ENCODE peak calls at places on chromosomes 7 and 10, in ten cellular contexts. O is heart left ventricle, W is IMR-90, S is vagina, K is A549, U is prostate gland, X is stomach, R is body of pancreas, Y is HCT116, T is esophagus squamous epithelium. C is an unnamed sample.
A peak's percentile ranks its signal among the peaks of the same experiment; 100 is the strongest.

GRCh38 chr7:11228515-11228914 is 254.8 kb downstream of the PHF14 start:
- DNase-seq in T (no peak), O (peak; percentile 71), S (no peak), R (peak; percentile 87), U (peak; percentile 79), K (no peak), X (peak; percentile 79), Y (no peak), W (no peak), C (peak; percentile 52)

GRCh38 chr7:110119883-110120581 is 970.9 kb upstream of the LRRN3 start:
- DNase-seq in R (no peak), S (no peak), U (no peak), O (no peak), Y (peak; percentile 13), W (peak; percentile 18), K (peak; percentile 8), T (no peak), X (no peak), C (no peak)

GRCh38 chr10:77837248-77837924 is 89.2 kb downstream of the DLG5 start:
- DNase-seq in Y (no peak), R (no peak), W (peak; percentile 78), S (no peak), O (no peak), T (no peak), U (no peak), K (peak; percentile 47), X (peak; percentile 31), C (no peak)

GRCh38 chr10:122186822-122187810 is 84.0 kb upstream of the BTBD16 start:
- DNase-seq in R (no peak), S (no peak), U (no peak), X (no peak), O (no peak), Y (no peak), K (no peak), W (peak; percentile 34), T (no peak), C (no peak)

GRCh38 chr7:106313456-106313891 is 28.7 kb upstream of the NAMPT start:
- DNase-seq in K (peak; percentile 16), Y (no peak), T (no peak), U (peak; percentile 31), S (no peak), R (no peak), X (no peak), O (no peak), W (peak; percentile 73), C (no peak)

GRCh38 chr10:65719790-65720189 is 1206.0 kb upstream of the LRRTM3 start:
- DNase-seq in S (no peak), X (no peak), U (no peak), T (no peak), K (no peak), Y (no peak), W (no peak), O (no peak), R (no peak), C (no peak)

GRCh38 chr10:48605264-48605615 is 367 bp upstream of the ARHGAP22 start:
- DNase-seq in K (no peak), X (no peak), R (no peak), Y (no peak), W (peak; percentile 16), S (no peak), T (no peak), O (no peak), U (no peak), C (no peak)

GRCh38 chr10:77156406-77156879 is 481.2 kb downstream of the KCNMA1 start:
- DNase-seq in T (no peak), W (peak; percentile 75), Y (no peak), O (no peak), U (no peak), S (no peak), R (no peak), K (peak; percentile 60), X (no peak), C (no peak)

GRCh38 chr10:97685395-97685958 is 1.6 kb downstream of the AVPI1 start:
- DNase-seq in X (peak; percentile 55), S (no peak), W (peak; percentile 58), K (peak; percentile 79), R (peak; percentile 56), T (no peak), Y (peak; percentile 31), U (no peak), O (no peak), C (no peak)

GRCh38 chr7:101435461-101436225 is 73.0 kb downstream of the COL26A1 start:
- DNase-seq in K (no peak), O (no peak), T (no peak), S (no peak), X (no peak), R (no peak), U (no peak), W (no peak), Y (no peak), C (no peak)

GRCh38 chr7:437293-438280 is 82.1 kb downstream of the PDGFA start:
- DNase-seq in X (no peak), U (no peak), K (no peak), R (no peak), S (no peak), O (no peak), W (no peak), Y (no peak), T (no peak), C (no peak)

GRCh38 chr10:110530131-110530831 is 32.6 kb downstream of the DUSP5 start:
- DNase-seq in R (peak; percentile 61), Y (peak; percentile 73), X (no peak), U (peak; percentile 17), W (no peak), S (peak; percentile 76), T (no peak), O (peak; percentile 74), K (peak; percentile 88), C (peak; percentile 66)

GRCh38 chr10:104925232-104925851 is 284.3 kb downstream of the SORCS3 start:
- DNase-seq in W (no peak), S (no peak), U (peak; percentile 9), K (peak; percentile 56), X (peak; percentile 42), O (no peak), T (no peak), R (peak; percentile 43), Y (peak; percentile 66), C (no peak)

GRCh38 chr10:65903620-65904019 is 1022.2 kb upstream of the LRRTM3 start:
- DNase-seq in K (no peak), S (no peak), U (no peak), O (no peak), X (no peak), R (no peak), W (no peak), T (no peak), Y (no peak), C (no peak)

GRCh38 chr10:49523301-49523700 is 15.6 kb downstream of the ERCC6 start:
- DNase-seq in O (no peak), Y (no peak), R (no peak), S (no peak), T (no peak), K (no peak), X (no peak), U (no peak), W (no peak), C (no peak)

DNA sequence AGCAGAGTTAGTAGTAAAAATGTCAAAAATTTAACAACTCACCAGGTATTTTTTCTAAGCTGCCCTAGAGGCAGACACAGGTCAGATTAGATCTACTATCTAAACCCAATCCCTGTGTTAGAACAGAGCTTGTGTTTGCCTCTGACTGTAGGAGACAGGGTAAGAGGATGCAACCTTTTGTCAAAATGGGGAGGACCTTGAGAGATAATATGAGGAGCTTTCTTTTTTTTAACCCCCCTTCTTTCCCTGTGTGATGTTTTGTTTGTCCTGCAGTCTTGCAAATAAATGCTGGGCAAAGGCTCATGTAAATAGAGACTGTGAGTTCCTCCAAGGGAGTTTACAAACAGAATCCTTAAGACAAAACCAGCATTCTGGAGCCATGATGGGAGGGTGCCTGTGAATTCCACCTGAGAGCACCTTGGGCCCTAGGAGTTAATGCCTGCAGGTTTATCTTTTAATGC is 353.1 kb downstream of the GATA3 start:
- DNase-seq in S (no peak), T (no peak), Y (no peak), X (no peak), K (peak; percentile 63), U (no peak), W (no peak), O (no peak), R (no peak), C (no peak)
- H3K4me1 ChIP-seq in S (no peaks in the 10 kb centered on the region), T (no peaks in the 10 kb centered on the region), Y (no peaks in the 10 kb centered on the region), X (no peaks in the 10 kb centered on the region), K (peaks cover 10% of the 10 kb centered on the region), U (no peaks in the 10 kb centered on the region), W (no peaks in the 10 kb centered on the region), O (no peaks in the 10 kb centered on the region), R (no peaks in the 10 kb centered on the region), C (no peaks in the 10 kb centered on the region)

DNA sequence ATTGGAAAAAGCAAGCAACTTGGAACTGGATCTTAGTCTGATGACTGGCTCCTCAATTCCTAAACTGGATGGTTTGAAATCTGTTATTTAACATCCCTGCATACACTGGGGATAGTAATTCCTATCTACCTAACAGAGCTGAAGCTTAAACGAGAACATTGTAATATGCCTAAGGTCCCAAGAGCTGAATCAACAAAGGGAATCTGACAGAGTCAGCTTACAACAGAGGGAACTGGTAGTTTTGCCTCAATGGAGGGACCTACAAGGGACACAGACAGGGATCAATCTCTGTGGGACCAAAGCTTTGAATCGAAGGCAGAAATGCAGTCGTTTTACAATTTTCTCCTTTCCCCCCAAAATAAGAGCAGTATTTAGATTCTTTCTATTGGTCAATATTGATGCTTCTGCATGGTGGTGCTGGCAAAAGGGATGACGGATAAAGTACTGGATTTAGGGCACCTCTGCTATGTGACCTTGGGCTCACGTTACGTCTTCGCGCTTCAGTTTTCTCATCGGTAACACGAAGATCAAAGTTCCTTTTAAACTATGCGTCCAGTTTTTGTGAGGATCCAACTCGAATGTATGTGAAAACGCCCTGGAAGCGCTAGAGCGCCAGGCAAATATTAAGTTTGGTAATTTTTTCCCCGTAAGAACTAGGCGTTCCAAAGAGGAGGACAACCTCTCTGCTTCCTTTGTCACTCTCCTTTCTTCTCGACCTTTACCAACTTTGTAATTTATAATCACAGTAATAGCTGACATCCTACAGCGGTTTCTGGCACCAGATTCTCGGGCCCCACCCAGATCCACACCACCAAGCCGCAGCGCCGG is 1.1 kb downstream of the ACTR1A start:
- DNase-seq in K (no peak), Y (no peak), X (no peak), R (no peak), O (no peak), U (no peak), T (no peak), W (peak; percentile 25), S (no peak), C (no peak)
- TF ChIP-seq POLR2A in K (no peak), Y (no peak), X (no peak), R (no peak), O (no peak), U (no peak), T (no peak), W (peak; percentile 68), S (peak; percentile 66), C (no peak)

DNA sequence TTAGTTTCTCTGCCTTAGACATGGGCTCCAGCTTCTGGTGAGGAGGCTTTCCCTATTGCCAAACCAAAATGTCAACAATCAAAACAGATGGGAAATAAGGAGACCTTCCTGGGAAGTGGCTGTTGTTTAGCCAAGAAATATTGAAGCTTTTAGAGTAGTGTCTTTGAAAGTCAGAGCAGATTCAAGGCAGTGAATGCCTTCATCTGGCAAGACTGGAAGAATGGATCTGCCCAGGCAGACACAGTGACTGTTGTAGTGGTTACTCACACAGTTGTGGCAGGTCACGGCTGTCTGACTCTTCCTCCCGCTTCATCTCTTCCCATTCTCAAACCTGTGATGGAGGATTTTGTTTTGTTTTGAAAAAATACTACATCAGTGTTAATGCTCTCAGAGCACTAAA is 154.1 kb upstream of the ADO start:
- DNase-seq in K (no peak), O (no peak), U (no peak), Y (no peak), X (no peak), S (peak; percentile 34), W (no peak), T (no peak), R (no peak), C (no peak)
- H3K4me1 ChIP-seq in K (no peaks in the 10 kb centered on the region), O (no peaks in the 10 kb centered on the region), U (no peaks in the 10 kb centered on the region), Y (no peaks in the 10 kb centered on the region), X (no peaks in the 10 kb centered on the region), S (peaks cover 6% of the 10 kb centered on the region), W (no peaks in the 10 kb centered on the region), T (no peaks in the 10 kb centered on the region), R (no peaks in the 10 kb centered on the region), C (no peaks in the 10 kb centered on the region)

GRCh38 chr7:130141161-130141857 is 63.9 kb downstream of the TMEM209 start:
- DNase-seq in R (peak; percentile 78), U (peak; percentile 74), X (peak; percentile 70), O (peak; percentile 77), Y (no peak), T (no peak), S (no peak), K (no peak), W (peak; percentile 73), C (peak; percentile 78)
- TF ChIP-seq POLR2A in R (peak; percentile 74), U (peak; percentile 43), X (no peak), O (no peak), Y (no peak), T (no peak), S (no peak), K (no peak), W (no peak), C (no peak)